ENCODE peak calls at places on chromosomes 12 and 14, in seven cellular contexts. T is endothelial cell of umbilical vein, O is Right ventricle myocardium inferior, R is H9, S is NCI-H2029, N is retina, Q is LoVo. C is an unnamed sample.

GRCh38 chr12:79454338-79454777 is 236.4 kb downstream of the PAWR start:
- DNase-seq in T (peak), O (no peak), R (no peak), S (no peak), N (no peak), Q (no peak), C (no peak)

GRCh38 chr14:20516921-20517320 is 11.6 kb downstream of the RNASE10 start:
- DNase-seq in T (peak), O (no peak), R (no peak), S (no peak), N (no peak), Q (no peak), C (no peak)

GRCh38 chr12:61095131-61095530 is 1165.1 kb upstream of the USP15 start:
- DNase-seq in T (no peak), O (no peak), R (no peak), S (no peak), N (no peak), Q (no peak), C (no peak)

GRCh38 chr14:60508707-60509437 is at the start of gene SIX6:
- DNase-seq in T (peak), O (no peak), R (peak), S (peak), N (peak), Q (no peak), C (peak)

GRCh38 chr14:104805941-104806624 is 5.2 kb downstream of the ZBTB42 start:
- DNase-seq in T (no peak), O (no peak), R (no peak), S (no peak), N (no peak), Q (no peak), C (no peak)

GRCh38 chr14:88791252-88791621 is 1.5 kb downstream of the EML5 start:
- DNase-seq in T (no peak), O (no peak), R (no peak), S (no peak), N (no peak), Q (no peak), C (no peak)

GRCh38 chr14:69291891-69292586 is 32.1 kb downstream of the GALNT16 start:
- DNase-seq in T (no peak), O (no peak), R (no peak), S (no peak), N (no peak), Q (no peak), C (peak)

GRCh38 chr14:64685364-64686130 is 18.7 kb upstream of the PLEKHG3 start:
- DNase-seq in T (no peak), O (no peak), R (no peak), S (no peak), N (peak), Q (no peak), C (no peak)

GRCh38 chr12:56565510-56566101 is 44.0 kb downstream of the RBMS2 start:
- DNase-seq in T (peak), O (peak), R (peak), S (peak), N (peak), Q (no peak), C (peak)